ENCODE peak calls at places on chromosomes 4 and X, in five cellular contexts. A is IMR-90, N is H9, Y is mesenchymal stem cell, E is H1. B is an unnamed sample.

GRCh38 chrX:50180073-50180940 is 20.5 kb downstream of the AKAP4 start:
- DNase-seq in N (no peak), A (no peak), Y (no peak), E (no peak), B (no peak)

GRCh38 chr4:72449705-72450104 is 119.3 kb downstream of the ADAMTS3 start:
- DNase-seq in A (peak), N (no peak), E (no peak), Y (no peak), B (no peak)

GRCh38 chr4:76562161-76562560 is 127.1 kb downstream of the SHROOM3 start:
- DNase-seq in Y (peak), A (peak), E (no peak), N (no peak), B (no peak)

GRCh38 chrX:152915541-152916241 is 17.8 kb downstream of the ZNF185 start:
- DNase-seq in Y (peak), E (peak), N (peak), A (peak), B (no peak)

GRCh38 chr4:153205757-153206156 is 1.5 kb downstream of the TRIM2 start:
- DNase-seq in Y (peak), N (peak), E (no peak), A (no peak), B (no peak)

GRCh38 chrX:70042399-70043371 is 7.1 kb downstream of the AWAT2 start:
- DNase-seq in Y (no peak), E (no peak), A (peak), N (no peak), B (no peak)

GRCh38 chr4:112523008-112523440 is 7.0 kb upstream of the NEUROG2 start:
- DNase-seq in Y (peak), E (peak), N (peak), A (peak), B (peak)

GRCh38 chr4:73914071-73914470 is 44.9 kb downstream of the CXCL1 start:
- DNase-seq in E (no peak), N (no peak), A (no peak), Y (no peak), B (no peak)

GRCh38 chr4:143667461-143667860 is 33.0 kb downstream of the FREM3 start:
- DNase-seq in N (no peak), Y (no peak), E (no peak), A (peak), B (no peak)

GRCh38 chrX:40007746-40008705 is 89.7 kb downstream of the BCOR start:
- DNase-seq in N (peak), E (peak), A (no peak), Y (no peak), B (no peak)

GRCh38 chr4:112210777-112211176 is 20.8 kb upstream of the AP1AR start:
- DNase-seq in N (no peak), Y (no peak), E (no peak), A (no peak), B (no peak)

GRCh38 chrX:17860811-17861495 is at the start of gene RAI2:
- DNase-seq in N (peak), A (no peak), E (peak), Y (no peak), B (peak)

GRCh38 chr4:53497446-53498069 is 93.7 kb downstream of the LNX1 start:
- DNase-seq in N (no peak), E (no peak), Y (peak), A (peak), B (no peak)

GRCh38 chr4:75542824-75543223 is 13.0 kb upstream of the ODAPH start:
- DNase-seq in Y (peak), A (peak), E (no peak), N (no peak), B (no peak)

DNA sequence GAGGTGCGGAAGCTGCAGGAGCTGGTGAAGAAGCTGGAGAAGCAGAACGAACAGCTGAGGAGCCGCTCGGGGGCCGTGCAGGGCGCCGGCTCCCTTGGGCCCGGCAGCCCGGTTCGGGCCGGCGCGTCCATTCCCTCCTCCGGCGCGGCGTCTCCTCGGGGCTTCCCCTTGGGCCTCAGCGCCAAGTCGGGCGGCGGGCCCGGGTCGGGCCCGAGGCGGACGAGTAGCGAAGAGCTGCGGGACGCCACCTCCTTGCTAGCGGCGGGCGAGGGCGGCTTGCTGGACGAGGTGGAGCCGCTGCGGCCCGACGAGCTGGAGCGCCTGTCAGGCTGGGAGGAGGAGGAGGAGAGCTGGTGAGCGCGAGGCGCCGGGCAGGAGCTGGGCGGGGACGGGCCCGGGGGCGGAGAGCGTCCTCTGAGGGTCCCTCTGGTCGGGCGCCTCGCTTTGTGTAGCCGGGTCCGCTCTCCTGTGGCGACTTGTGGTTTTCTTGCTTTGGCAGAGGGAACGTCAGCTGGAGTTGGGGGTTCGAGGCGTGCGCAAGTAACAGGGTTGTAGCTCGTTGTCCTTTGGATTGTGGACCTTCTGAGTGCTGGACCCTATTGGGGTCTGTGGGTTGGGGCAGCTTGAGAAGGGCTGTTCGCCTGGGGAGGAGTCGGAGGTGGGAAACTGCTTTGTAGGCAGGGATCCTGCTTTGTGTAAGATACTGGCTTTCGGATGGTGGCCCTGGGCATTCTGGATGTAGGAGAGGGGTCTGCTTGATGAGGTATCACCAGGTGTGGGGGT is 638 bp downstream of the SLAIN2 start:
- DNase-seq in E (peak), Y (peak), N (peak), A (peak), B (peak)
- H3K14ac ChIP-seq in E (no peak), Y (peak), N (peak), A (peak), B (peak)

GRCh38 chr4:183096276-183096965 is 2.6 kb upstream of the WWC2 start:
- DNase-seq in A (no peak), E (no peak), N (no peak), Y (peak), B (no peak)
- H2BK15ac ChIP-seq in A (no peak), E (no peak), N (no peak), Y (no peak), B (no peak)

DNA sequence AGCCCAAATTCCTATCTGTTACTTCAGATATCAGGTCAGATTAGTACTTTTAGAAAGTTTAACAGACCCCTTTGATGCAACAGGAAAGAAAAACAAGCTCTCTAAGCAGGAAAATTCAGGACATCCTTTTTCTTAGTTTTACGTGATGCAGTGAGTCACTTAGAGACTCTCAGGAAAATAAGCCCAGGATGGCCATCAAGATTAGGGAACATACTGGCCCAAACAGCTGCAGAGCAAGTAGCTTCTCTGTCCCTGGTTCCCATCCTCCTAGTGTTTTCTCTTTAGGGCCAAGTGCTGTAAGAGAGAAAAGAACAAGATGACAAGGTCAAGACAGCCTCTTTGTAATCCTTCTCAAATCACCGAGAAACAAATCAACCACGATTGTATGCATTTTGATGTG is 219.1 kb downstream of the ZNF674 start:
- DNase-seq in A (peak), Y (peak), E (no peak), N (no peak), B (no peak)
- H4K91ac ChIP-seq in A (no peak), Y (no peak), E (no peak), N (peak), B (no peak)

GRCh38 chr4:37994569-37994968 is 34.4 kb downstream of the PTTG2 start:
- DNase-seq in A (no peak), Y (no peak), E (no peak), N (no peak), B (no peak)

GRCh38 chr4:37993806-37994205 is 33.6 kb downstream of the PTTG2 start:
- DNase-seq in A (no peak), N (no peak), Y (no peak), E (no peak), B (no peak)

GRCh38 chr4:37995981-37996770 is 36.0 kb downstream of the PTTG2 start:
- DNase-seq in Y (no peak), E (peak), N (no peak), A (no peak), B (no peak)

GRCh38 chr4:37998225-37998624 is 38.0 kb downstream of the PTTG2 start:
- DNase-seq in Y (no peak), A (no peak), N (no peak), E (no peak), B (no peak)

GRCh38 chr4:37995299-37995821 is 35.2 kb downstream of the PTTG2 start:
- DNase-seq in N (no peak), Y (no peak), E (peak), A (no peak), B (no peak)
- H3K14ac ChIP-seq in N (no peak), Y (no peak), E (no peak), A (no peak), B (no peak)

GRCh38 chrX:151743651-151744470 is 9.3 kb downstream of the CNGA2 start:
- DNase-seq in A (no peak), E (no peak), N (no peak), Y (no peak), B (no peak)
- H2BK15ac ChIP-seq in A (no peak), E (no peak), N (no peak), Y (no peak), B (no peak)

DNA sequence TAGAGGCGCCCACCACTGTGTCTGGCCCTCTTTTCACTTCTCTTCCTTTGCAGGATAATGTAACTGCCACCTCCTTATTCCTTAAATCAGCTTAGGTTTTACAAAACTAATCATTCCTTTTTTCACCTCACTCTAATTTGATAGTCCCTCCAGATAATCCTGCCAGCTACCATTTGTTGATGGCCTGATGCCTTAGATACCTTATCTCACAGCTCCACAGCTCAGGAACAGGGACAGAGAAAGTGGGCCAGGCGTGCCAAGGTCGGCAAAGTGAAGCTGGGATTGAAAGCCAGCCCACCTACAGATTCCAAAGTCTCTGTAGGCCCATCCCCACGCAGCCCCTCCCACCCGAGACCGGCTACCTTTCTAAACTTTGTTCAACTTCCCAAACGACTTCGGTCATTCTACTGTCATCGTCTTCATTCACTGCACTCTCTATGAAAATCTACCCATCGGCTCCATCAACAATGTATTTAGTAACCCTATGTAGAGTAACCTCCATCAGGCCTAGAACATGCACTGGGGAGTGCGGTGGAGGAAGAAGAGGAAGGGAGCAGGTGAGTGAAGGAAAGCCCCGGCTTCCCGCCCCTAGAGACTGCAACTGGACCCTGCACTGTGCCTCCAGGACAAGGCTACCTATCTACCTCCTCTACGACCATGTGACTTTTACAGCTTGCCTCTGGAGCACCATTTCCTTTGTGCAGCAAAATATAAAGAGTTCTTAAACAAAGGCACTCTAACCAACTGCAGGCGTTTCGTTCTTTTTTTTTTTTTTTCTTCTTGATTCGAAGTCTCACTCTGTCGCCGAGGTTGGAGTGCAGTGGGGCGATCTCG is 1.5 kb downstream of the CASP6 start:
- DNase-seq in Y (peak), E (peak), A (no peak), N (peak), B (no peak)
- H4K91ac ChIP-seq in Y (no peak), E (peak), A (peak), N (peak), B (no peak)

GRCh38 chr4:138234254-138234653 is 7.9 kb downstream of the SLC7A11 start:
- DNase-seq in E (no peak), Y (no peak), A (no peak), N (no peak), B (no peak)

GRCh38 chr4:138233313-138233712 is 8.8 kb downstream of the SLC7A11 start:
- DNase-seq in N (no peak), E (no peak), Y (no peak), A (no peak), B (no peak)

GRCh38 chr4:138226351-138226750 is 15.8 kb downstream of the SLC7A11 start:
- DNase-seq in A (no peak), E (no peak), Y (no peak), N (no peak), B (no peak)

GRCh38 chr4:138232364-138232763 is 9.8 kb downstream of the SLC7A11 start:
- DNase-seq in N (no peak), Y (no peak), A (no peak), E (no peak), B (no peak)

DNA sequence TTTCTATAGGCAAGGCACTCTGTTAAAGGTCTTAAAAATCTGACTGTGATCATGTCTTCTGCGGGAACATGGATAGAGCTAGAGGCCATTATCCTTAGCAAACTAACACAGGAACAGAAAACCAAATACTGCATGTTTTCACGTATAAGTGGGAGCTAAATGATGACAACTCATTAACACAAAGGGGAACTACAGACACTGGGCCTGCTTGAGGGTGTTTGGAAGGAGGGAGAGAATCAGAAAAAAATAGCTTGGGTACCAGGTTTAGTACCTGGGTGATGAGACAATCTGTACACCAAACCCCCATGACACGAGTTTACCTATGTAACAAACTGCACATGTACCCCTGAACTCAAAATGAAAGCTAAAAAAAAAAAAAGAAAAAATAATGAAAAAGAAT is 12.1 kb downstream of the SLC7A11 start:
- DNase-seq in E (no peak), Y (no peak), N (no peak), A (no peak), B (no peak)
- H3K14ac ChIP-seq in E (no peak), Y (no peak), N (no peak), A (peak), B (no peak)

GRCh38 chr4:81485310-81485980 is 13.7 kb upstream of the RASGEF1B start:
- DNase-seq in Y (no peak), A (no peak), E (no peak), N (no peak), B (no peak)
- H2BK15ac ChIP-seq in Y (no peak), A (no peak), E (no peak), N (no peak), B (no peak)

DNA sequence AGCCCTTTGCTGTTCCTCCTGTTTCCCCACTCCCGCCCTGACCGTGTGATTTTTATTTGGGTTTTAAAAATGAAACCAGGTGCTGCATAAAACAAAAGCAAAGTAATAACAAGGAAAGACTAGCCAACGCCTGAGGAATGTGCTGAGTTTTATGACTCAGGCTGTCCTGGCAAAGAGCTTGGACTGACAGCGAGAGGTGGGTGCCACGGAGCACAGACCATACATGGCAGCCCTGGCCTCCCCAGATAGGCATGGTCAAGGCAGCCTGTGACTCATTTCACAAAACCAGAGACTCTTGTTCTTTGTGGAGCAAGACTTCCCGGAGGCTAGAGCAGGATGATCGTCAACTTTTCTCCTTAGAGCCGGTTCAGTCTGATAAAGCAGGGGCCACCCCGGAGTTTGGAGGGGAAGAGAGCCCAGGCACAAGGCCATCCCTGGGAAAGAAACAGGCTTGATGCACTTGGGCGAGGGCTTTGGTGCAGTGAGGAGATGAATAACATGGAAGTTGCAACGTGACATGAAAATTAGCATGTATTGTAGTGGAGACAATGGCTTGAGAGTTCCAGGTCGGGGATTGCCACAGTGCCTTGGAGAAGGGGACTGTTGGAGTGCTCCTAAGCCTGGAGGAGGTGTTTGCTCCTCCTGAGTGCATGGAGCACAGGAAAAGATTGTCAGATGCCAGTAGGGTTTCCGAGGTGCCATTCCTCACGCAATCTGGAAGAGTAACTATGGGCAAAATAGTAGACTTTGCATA is 54.8 kb downstream of the C4orf51 start:
- DNase-seq in N (no peak), A (peak), E (no peak), Y (peak), B (no peak)
- H4K91ac ChIP-seq in N (no peak), A (peak), E (peak), Y (peak), B (no peak)

DNA sequence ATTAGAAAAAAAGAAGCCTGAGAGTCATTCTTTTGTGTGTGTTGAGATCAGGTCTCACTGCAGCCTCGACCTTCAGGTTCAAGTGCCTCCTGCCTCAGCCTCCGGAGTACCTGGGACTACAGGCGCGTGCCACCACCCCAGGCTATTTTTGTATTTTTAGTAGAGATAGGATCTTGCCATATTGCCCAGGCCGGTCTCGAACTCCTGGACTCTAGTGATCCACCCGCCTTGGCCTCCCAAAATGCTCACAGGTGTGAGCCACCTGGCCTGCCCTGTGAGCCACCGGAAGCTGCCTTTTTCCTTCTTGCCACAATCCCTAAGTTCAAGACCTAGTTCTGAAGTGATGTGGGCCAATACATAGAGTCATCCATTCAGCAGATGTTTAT is 445 bp upstream of the CTSO start:
- DNase-seq in Y (no peak), A (no peak), N (no peak), E (no peak), B (no peak)
- H3K14ac ChIP-seq in Y (no peak), A (peak), N (peak), E (no peak), B (no peak)

B was measured in neuronal stem cell.